ENCODE peak calls at places on chromosomes 7 and 10, in seven cellular contexts. L is GM23248, E is GM23338, H is neural progenitor cell, B is PC-3, A is HCT116, T is hepatocyte. C is an unnamed sample.
A peak's percentile ranks its signal among the peaks of the same experiment; 100 is the strongest.

GRCh38 chr7:137757146-137757925 is 89.4 kb downstream of the DGKI start:
- DNase-seq in B (no peak), L (peak; percentile 71), H (no peak), E (no peak), A (no peak), T (no peak), C (no peak)

GRCh38 chr10:26441491-26442214 is 3.5 kb downstream of the APBB1IP start:
- DNase-seq in H (no peak), T (no peak), B (peak; percentile 4), E (no peak), L (peak; percentile 87), A (no peak), C (no peak)

GRCh38 chr7:69814421-69814962 is 216.2 kb downstream of the AUTS2 start:
- DNase-seq in T (no peak), A (no peak), L (peak; percentile 63), B (no peak), H (peak; percentile 81), E (peak; percentile 46), C (no peak)

GRCh38 chr7:149171894-149172533 is 23.3 kb upstream of the ZNF282 start:
- DNase-seq in T (no peak), L (peak; percentile 32), H (no peak), B (peak; percentile 87), A (no peak), E (no peak), C (no peak)

GRCh38 chr10:5945203-5945534 is 32.2 kb downstream of the IL15RA start:
- DNase-seq in L (no peak), T (no peak), E (no peak), B (no peak), H (no peak), A (no peak), C (no peak)

GRCh38 chr10:44926771-44927751 is 15.9 kb downstream of the TMEM72 start:
- DNase-seq in A (no peak), B (no peak), L (peak; percentile 63), T (peak; percentile 60), E (no peak), H (no peak), C (no peak)

GRCh38 chr10:132232553-132232949 is 45.8 kb downstream of the DPYSL4 start:
- DNase-seq in E (no peak), T (no peak), L (no peak), B (no peak), H (no peak), A (no peak), C (no peak)

GRCh38 chr7:75567948-75568595 is 76.0 kb downstream of the SPDYE5 start:
- DNase-seq in H (peak; percentile 72), L (no peak), T (no peak), A (no peak), E (no peak), B (no peak), C (no peak)

GRCh38 chr10:114103286-114103685 is 59.6 kb downstream of the ADRB1 start:
- DNase-seq in T (peak; percentile 69), H (peak; percentile 42), E (peak; percentile 63), B (peak; percentile 64), L (peak; percentile 78), A (peak; percentile 58), C (peak; percentile 41)

GRCh38 chr10:18409599-18410397 is 241.6 kb downstream of the NSUN6 start:
- DNase-seq in H (no peak), B (no peak), T (no peak), E (no peak), A (no peak), L (no peak), C (no peak)

GRCh38 chr7:154252046-154252445 is 199.8 kb downstream of the DPP6 start:
- DNase-seq in H (no peak), B (no peak), A (no peak), T (no peak), L (no peak), E (no peak), C (no peak)

GRCh38 chr10:3887885-3888476 is 103.0 kb upstream of the KLF6 start:
- DNase-seq in H (peak; percentile 76), E (peak; percentile 73), A (no peak), T (peak; percentile 77), B (peak; percentile 64), L (peak; percentile 97), C (no peak)

GRCh38 chr10:80536361-80536835 is 1.3 kb upstream of the SH2D4B start:
- DNase-seq in H (no peak), T (no peak), A (no peak), E (no peak), B (no peak), L (no peak), C (no peak)

GRCh38 chr10:52488606-52489485 is 174.8 kb downstream of the DKK1 start:
- DNase-seq in T (peak; percentile 63), E (peak; percentile 63), A (no peak), H (peak; percentile 41), B (peak; percentile 99), L (peak; percentile 67), C (peak; percentile 61)

GRCh38 chr10:121490906-121491519 is 107.2 kb downstream of the FGFR2 start:
- DNase-seq in H (no peak), A (no peak), E (no peak), L (peak; percentile 18), T (no peak), B (no peak), C (no peak)

GRCh38 chr10:101131962-101132635 is 999 bp downstream of the TLX1 start:
- DNase-seq in E (peak; percentile 54), A (no peak), L (no peak), T (no peak), B (no peak), H (no peak), C (no peak)

GRCh38 chr7:4934419-4935025 is 24.5 kb downstream of the MMD2 start:
- DNase-seq in T (no peak), H (no peak), L (no peak), A (no peak), B (no peak), E (no peak), C (no peak)

GRCh38 chr7:50739744-50740455 is 42.8 kb downstream of the GRB10 start:
- DNase-seq in B (no peak), E (peak; percentile 39), A (no peak), L (peak; percentile 38), H (no peak), T (no peak), C (peak; percentile 42)

GRCh38 chr10:33327750-33328149 is 6.7 kb downstream of the NRP1 start:
- DNase-seq in E (peak; percentile 46), H (peak; percentile 19), A (no peak), L (peak; percentile 56), T (no peak), B (peak; percentile 75), C (no peak)

GRCh38 chr10:79923145-79923544 is 25.8 kb downstream of the SFTPD start:
- DNase-seq in E (no peak), H (no peak), A (no peak), T (no peak), L (no peak), B (no peak), C (no peak)

GRCh38 chr7:64999165-65000004 is 7.1 kb downstream of the ERV3-1 start:
- DNase-seq in H (no peak), E (no peak), B (peak; percentile 74), L (no peak), T (peak; percentile 30), A (no peak), C (peak; percentile 74)

GRCh38 chr7:149179241-149179640 is 16.1 kb upstream of the ZNF282 start:
- DNase-seq in H (no peak), E (no peak), T (no peak), A (no peak), B (no peak), L (no peak), C (no peak)

GRCh38 chr7:65251851-65252620 is 121.6 kb upstream of the ZNF92 start:
- DNase-seq in E (peak; percentile 97), A (peak; percentile 71), B (peak; percentile 60), L (peak; percentile 48), H (peak; percentile 89), T (peak; percentile 85), C (no peak)

GRCh38 chr10:33612551-33612950 is 278.1 kb upstream of the NRP1 start:
- DNase-seq in H (no peak), L (peak; percentile 92), T (peak; percentile 28), B (no peak), A (no peak), E (no peak), C (peak; percentile 60)

GRCh38 chr10:12409613-12410012 is 60.3 kb downstream of the CAMK1D start:
- DNase-seq in T (no peak), L (no peak), H (no peak), E (no peak), A (no peak), B (no peak), C (no peak)

GRCh38 chr10:103574116-103575061 is 80.9 kb downstream of the NEURL1 start:
- DNase-seq in L (no peak), A (no peak), B (no peak), H (no peak), E (no peak), T (no peak), C (no peak)
- TF ChIP-seq EZH2phosphoT487 in L (no peak), A (no peak), B (no peak), H (no peak), E (no peak), T (no peak), C (no peak)

DNA sequence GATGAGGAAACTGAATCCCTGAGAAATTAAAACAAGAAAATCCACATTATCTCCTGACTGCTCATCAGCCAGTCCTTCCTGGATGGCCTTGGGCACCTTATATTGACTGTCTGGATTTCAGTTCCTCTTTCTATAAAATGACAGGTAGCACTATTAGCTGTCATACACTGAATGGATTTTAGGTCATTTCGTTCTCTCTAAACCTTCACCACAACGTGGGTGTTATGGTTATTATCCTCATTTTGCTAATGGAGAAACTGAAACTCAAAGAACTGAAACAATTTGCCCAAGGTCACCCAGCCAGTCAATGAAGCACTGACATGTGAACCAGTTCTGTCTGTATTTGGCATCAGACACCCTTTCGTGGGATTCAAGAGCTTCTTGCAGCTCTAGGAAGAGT is 193.8 kb downstream of the CYP26A1 start:
- DNase-seq in T (no peak), B (no peak), E (no peak), H (no peak), L (no peak), A (no peak), C (peak; percentile 79)
- TF ChIP-seq EZH2 in T (no peak), B (no peak), E (no peak), H (no peak), L (no peak), A (no peak), C (no peak)

DNA sequence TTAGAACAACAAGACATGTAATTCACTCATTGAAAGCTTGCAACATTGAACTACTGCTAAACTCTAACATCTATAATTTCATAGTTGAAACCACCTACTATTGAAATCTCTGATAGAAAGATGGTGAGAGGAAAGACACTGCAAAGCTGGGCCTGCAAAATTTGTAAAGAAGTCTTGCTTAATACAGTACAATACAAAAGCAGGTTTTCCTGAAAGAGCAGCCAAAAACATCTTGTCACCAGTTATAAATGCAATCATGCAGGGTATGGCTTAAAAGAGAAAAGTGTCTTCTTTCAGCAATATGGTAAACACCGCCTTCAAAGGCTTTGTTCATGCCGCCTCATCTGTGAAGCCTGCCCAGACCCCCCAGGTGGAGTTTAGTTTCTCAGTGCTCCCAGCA is 109.2 kb downstream of the ANK3 start:
- DNase-seq in T (no peak), B (peak; percentile 19), E (no peak), L (no peak), H (peak; percentile 51), A (no peak), C (no peak)
- TF ChIP-seq EZH2phosphoT487 in T (no peak), B (no peak), E (no peak), L (no peak), H (no peak), A (no peak), C (no peak)

GRCh38 chr10:96077181-96077580 is 33.8 kb downstream of the CCNJ start:
- DNase-seq in E (no peak), T (no peak), B (no peak), H (no peak), L (no peak), A (no peak), C (no peak)

GRCh38 chr10:96082153-96082552 is 38.8 kb downstream of the CCNJ start:
- DNase-seq in A (no peak), L (no peak), B (no peak), E (no peak), H (no peak), T (no peak), C (no peak)

GRCh38 chr10:96082748-96083147 is 39.4 kb downstream of the CCNJ start:
- DNase-seq in E (no peak), A (no peak), B (no peak), T (no peak), L (no peak), H (no peak), C (no peak)
- TF ChIP-seq EZH2 in E (no peak), A (no peak), B (no peak), T (no peak), L (no peak), H (no peak), C (no peak)

C was measured in MM.1S.